ENCODE peak calls at places on chromosomes 13 and 19, in nine cellular contexts. S is dorsolateral prefrontal cortex; N is EH; G is activated CD8-positive, alpha-beta memory T cell treated with anti-CD3 and anti-CD28 coated beads for 1 hour; Z is naive B cell; L is naive thymus-derived CD8-positive, alpha-beta T cell; K is fibroblast of lung; X is NCI-H526; A is adipocyte. R is an unnamed sample.

GRCh38 chr19:17330546-17331253 is 4.0 kb downstream of the ANO8 start:
- DNase-seq in S (no peak), N (no peak), G (no peak), Z (no peak), L (no peak), K (no peak), X (no peak), A (no peak), R (no peak)

GRCh38 chr19:1259206-1259872 is 9.8 kb upstream of the CIRBP start:
- DNase-seq in S (no peak), N (peak), G (peak), Z (peak), L (peak), K (peak), X (peak), A (peak), R (peak)

GRCh38 chr19:44207126-44207803 is 5.1 kb upstream of the ZNF227 start:
- DNase-seq in S (peak), N (peak), G (peak), Z (peak), L (peak), K (peak), X (peak), A (peak), R (peak)

GRCh38 chr13:20772401-20773131 is 1.2 kb downstream of the EEF1AKMT1 start:
- DNase-seq in S (no peak), N (peak), G (no peak), Z (no peak), L (no peak), K (peak), X (no peak), A (peak), R (no peak)

GRCh38 chr19:14175351-14175792 is 30.6 kb downstream of the ADGRL1 start:
- DNase-seq in S (no peak), N (no peak), G (no peak), Z (no peak), L (no peak), K (no peak), X (no peak), A (no peak), R (no peak)

GRCh38 chr13:20525144-20525600 is 485 bp downstream of the CRYL1 start:
- DNase-seq in S (peak), N (peak), G (no peak), Z (no peak), L (peak), K (peak), X (no peak), A (no peak), R (no peak)

GRCh38 chr13:42740753-42741152 is 40.6 kb upstream of the FAM216B start:
- DNase-seq in S (peak), N (no peak), G (no peak), Z (no peak), L (no peak), K (no peak), X (no peak), A (no peak), R (no peak)

GRCh38 chr19:1512671-1513491 is at the start of gene ADAMTSL5:
- DNase-seq in S (no peak), N (peak), G (peak), Z (peak), L (peak), K (peak), X (no peak), A (peak), R (peak)

GRCh38 chr13:47085346-47085745 is 188.5 kb upstream of the HTR2A start:
- DNase-seq in S (no peak), N (peak), G (no peak), Z (no peak), L (no peak), K (peak), X (no peak), A (peak), R (peak)

GRCh38 chr19:8423821-8424223 is 10.7 kb downstream of the MARCHF2 start:
- DNase-seq in S (no peak), N (peak), G (no peak), Z (no peak), L (no peak), K (peak), X (no peak), A (peak), R (peak)

GRCh38 chr13:102862624-102863210 is 16.9 kb downstream of the ERCC5 start:
- DNase-seq in S (no peak), N (no peak), G (no peak), Z (no peak), L (no peak), K (no peak), X (no peak), A (no peak), R (no peak)

GRCh38 chr13:29597701-29598100 is 2.2 kb upstream of the SLC7A1 start:
- DNase-seq in S (no peak), N (no peak), G (no peak), Z (no peak), L (no peak), K (no peak), X (no peak), A (no peak), R (no peak)

GRCh38 chr13:75635101-75635620 is 969 bp upstream of the LMO7 start:
- DNase-seq in S (no peak), N (peak), G (no peak), Z (no peak), L (peak), K (no peak), X (no peak), A (peak), R (peak)

GRCh38 chr19:49216076-49216475 is 58.5 kb downstream of the TRPM4 start:
- DNase-seq in S (no peak), N (peak), G (no peak), Z (no peak), L (no peak), K (no peak), X (no peak), A (peak), R (peak)

GRCh38 chr13:95481051-95481775 is 71.3 kb upstream of the CLDN10 start:
- DNase-seq in S (no peak), N (peak), G (no peak), Z (no peak), L (no peak), K (peak), X (no peak), A (no peak), R (no peak)

GRCh38 chr13:88751994-88752393 is 1080.8 kb downstream of the SLITRK5 start:
- DNase-seq in S (no peak), N (no peak), G (no peak), Z (no peak), L (no peak), K (no peak), X (no peak), A (no peak), R (no peak)

R was measured in fibroblast of gingiva.